ENCODE peak calls at places on chromosomes 3 and 15, in eight cellular contexts. N is CD8-positive, alpha-beta T cell; H is astrocyte of the spinal cord; E is IMR-90; A is fibroblast of the aortic adventitia; C is WTC11; V is endothelial cell of umbilical vein; M is ovary. I is an unnamed sample.

GRCh38 chr15:78207110-78207458 is 27.3 kb downstream of the ACSBG1 start:
- DNase-seq in N (no peak), H (no peak), E (no peak), A (no peak), C (no peak), V (no peak), M (no peak), I (no peak)

GRCh38 chr3:124059580-124059979 is 67.7 kb upstream of the ROPN1 start:
- DNase-seq in N (no peak), H (no peak), E (peak), A (peak), C (no peak), V (no peak), M (no peak), I (peak)

GRCh38 chr3:170517251-170517945 is 68.5 kb downstream of the SLC7A14 start:
- DNase-seq in N (no peak), H (no peak), E (no peak), A (no peak), C (no peak), V (no peak), M (no peak), I (no peak)

GRCh38 chr3:194879126-194879887 is 193.6 kb downstream of the FAM43A start:
- DNase-seq in N (no peak), H (no peak), E (no peak), A (no peak), C (no peak), V (peak), M (no peak), I (no peak)

GRCh38 chr3:120524171-120524923 is 71.8 kb upstream of the NDUFB4 start:
- DNase-seq in N (no peak), H (peak), E (peak), A (peak), C (no peak), V (peak), M (no peak), I (peak)

GRCh38 chr15:57591822-57592367 is at the start of gene MYZAP:
- DNase-seq in N (no peak), H (no peak), E (no peak), A (no peak), C (peak), V (peak), M (peak), I (peak)

GRCh38 chr3:13166243-13167063 is 93.2 kb upstream of the IQSEC1 start:
- DNase-seq in N (no peak), H (no peak), E (no peak), A (no peak), C (no peak), V (no peak), M (no peak), I (no peak)

GRCh38 chr15:41276821-41277220 is 45.8 kb downstream of the CHP1 start:
- DNase-seq in N (no peak), H (no peak), E (no peak), A (no peak), C (no peak), V (no peak), M (no peak), I (no peak)

GRCh38 chr3:58214484-58215316 is 3.9 kb upstream of the DNASE1L3 start:
- DNase-seq in N (no peak), H (no peak), E (peak), A (no peak), C (peak), V (no peak), M (no peak), I (no peak)

GRCh38 chr3:69747511-69748248 is 8.4 kb downstream of the MITF start:
- DNase-seq in N (no peak), H (no peak), E (peak), A (no peak), C (no peak), V (no peak), M (no peak), I (no peak)

GRCh38 chr3:169227911-169228310 is 435.6 kb downstream of the MECOM start:
- DNase-seq in N (no peak), H (peak), E (peak), A (peak), C (no peak), V (peak), M (no peak), I (peak)

GRCh38 chr3:160754371-160754854 is 1.6 kb upstream of the PPM1L start:
- DNase-seq in N (no peak), H (peak), E (peak), A (peak), C (peak), V (peak), M (peak), I (peak)

GRCh38 chr15:64845183-64845611 is 3.5 kb downstream of the PLEKHO2 start:
- DNase-seq in N (no peak), H (no peak), E (no peak), A (peak), C (no peak), V (peak), M (peak), I (no peak)

GRCh38 chr15:50940506-50940905 is 32.0 kb downstream of the AP4E1 start:
- DNase-seq in N (no peak), H (peak), E (peak), A (peak), C (no peak), V (peak), M (no peak), I (peak)

GRCh38 chr3:73188707-73189106 is 127.2 kb downstream of the EBLN2 start:
- DNase-seq in N (no peak), H (no peak), E (no peak), A (no peak), C (no peak), V (no peak), M (no peak), I (no peak)

DNA sequence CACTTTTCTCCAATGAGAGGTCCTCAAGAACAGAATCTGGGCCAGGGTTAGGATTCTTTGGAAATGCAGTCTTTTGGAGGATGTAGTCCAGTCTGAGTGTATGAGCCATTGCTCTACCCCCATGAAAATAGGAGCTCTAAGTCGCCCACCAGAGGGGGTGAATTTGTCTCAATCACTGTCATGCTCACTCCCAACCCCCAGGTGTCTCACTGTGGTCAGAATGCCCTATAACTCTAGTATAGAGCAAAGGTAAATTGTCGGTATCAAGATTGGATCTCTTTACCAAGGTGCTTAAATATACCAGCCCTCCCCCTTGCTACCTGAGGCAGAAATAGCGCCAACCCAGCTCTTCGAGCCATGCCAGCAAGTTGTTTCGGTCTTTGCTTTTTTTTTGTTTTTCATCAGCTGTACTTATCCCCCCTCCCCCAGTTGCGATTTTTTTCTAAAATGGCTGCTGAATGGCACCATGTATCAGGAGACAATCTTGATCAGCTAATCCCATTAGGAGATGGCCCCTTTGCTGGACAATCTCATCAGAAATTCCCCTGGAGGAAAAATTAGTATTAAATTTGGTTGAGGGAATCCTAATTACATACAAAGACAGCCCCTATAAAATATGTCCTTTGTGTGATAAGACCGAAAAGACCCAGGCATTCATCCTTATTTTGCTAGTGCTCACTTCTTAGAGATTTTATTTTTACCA is 130.7 kb downstream of the EBLN2 start:
- DNase-seq in N (no peak), H (no peak), E (no peak), A (no peak), C (peak), V (no peak), M (no peak), I (no peak)
- TF ChIP-seq CTCF in N (no peak), H (no peak), E (peak), A (peak), C (peak), V (no peak), M (no peak), I (no peak)

DNA sequence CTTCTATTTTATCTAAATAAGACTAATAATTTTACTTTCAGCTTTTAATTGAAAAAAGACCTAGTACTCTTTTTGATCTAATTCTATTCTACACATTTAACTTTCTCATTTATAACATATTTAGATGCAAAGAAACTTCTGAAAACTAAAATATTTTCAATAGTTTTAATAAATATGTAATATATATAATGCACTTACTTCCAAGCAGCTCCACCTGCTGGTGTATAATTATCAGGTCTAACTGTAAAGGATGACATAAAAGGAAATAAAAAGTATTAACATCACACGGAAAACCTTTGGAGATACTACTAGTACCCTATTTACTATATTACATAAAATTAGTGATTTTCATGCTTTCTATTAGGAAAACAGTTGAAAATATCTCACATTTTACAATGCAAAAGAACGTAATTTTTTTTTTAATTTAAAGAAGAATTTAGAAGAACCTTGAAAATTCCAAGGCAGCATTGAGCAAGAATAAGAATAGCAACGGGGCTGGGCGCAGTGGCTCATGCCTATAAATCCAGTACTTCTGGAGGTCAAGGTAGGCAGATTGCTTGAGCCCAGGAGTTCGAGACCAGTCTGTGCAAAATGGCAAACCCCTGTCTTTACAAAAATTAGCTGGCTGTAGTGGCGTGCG is 10.2 kb downstream of the PLSCR5 start:
- DNase-seq in N (no peak), H (peak), E (peak), A (peak), C (no peak), V (peak), M (no peak), I (peak)
- TF ChIP-seq CTCF in N (peak), H (peak), E (peak), A (peak), C (peak), V (peak), M (no peak), I (peak)

GRCh38 chr15:73964736-73965093 is 27.4 kb downstream of the STOML1 start:
- DNase-seq in N (peak), H (peak), E (peak), A (peak), C (peak), V (peak), M (peak), I (peak)

GRCh38 chr15:73965730-73966103 is 26.4 kb downstream of the STOML1 start:
- DNase-seq in N (no peak), H (peak), E (peak), A (no peak), C (no peak), V (no peak), M (no peak), I (peak)

GRCh38 chr15:73969151-73969759 is 22.8 kb downstream of the STOML1 start:
- DNase-seq in N (no peak), H (no peak), E (no peak), A (no peak), C (no peak), V (no peak), M (no peak), I (no peak)

GRCh38 chr15:73965094-73965729 is 26.9 kb downstream of the STOML1 start:
- DNase-seq in N (no peak), H (no peak), E (no peak), A (no peak), C (peak), V (no peak), M (no peak), I (no peak)

DNA sequence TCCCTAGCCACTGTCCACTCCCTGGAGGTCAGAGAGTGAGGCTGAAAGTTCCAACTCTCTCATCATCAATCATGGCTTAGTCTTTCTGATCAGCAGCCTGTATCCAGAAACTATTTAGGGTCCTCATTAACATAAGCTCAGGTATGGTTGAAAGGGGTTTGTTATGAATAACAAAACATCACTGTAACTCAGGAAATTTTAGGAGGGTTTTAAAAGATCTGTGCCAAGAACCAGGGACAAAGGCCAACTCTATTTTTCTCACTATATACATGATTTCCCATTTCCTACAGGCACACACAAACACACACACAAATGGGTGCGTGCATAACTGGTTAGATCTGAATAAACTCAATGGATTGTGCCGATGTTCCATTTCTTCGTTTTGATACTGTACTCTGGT is 23.6 kb downstream of the STOML1 start:
- DNase-seq in N (no peak), H (no peak), E (no peak), A (no peak), C (no peak), V (no peak), M (no peak), I (no peak)
- TF ChIP-seq CTCF in N (no peak), H (no peak), E (no peak), A (no peak), C (no peak), V (no peak), M (no peak), I (no peak)

DNA sequence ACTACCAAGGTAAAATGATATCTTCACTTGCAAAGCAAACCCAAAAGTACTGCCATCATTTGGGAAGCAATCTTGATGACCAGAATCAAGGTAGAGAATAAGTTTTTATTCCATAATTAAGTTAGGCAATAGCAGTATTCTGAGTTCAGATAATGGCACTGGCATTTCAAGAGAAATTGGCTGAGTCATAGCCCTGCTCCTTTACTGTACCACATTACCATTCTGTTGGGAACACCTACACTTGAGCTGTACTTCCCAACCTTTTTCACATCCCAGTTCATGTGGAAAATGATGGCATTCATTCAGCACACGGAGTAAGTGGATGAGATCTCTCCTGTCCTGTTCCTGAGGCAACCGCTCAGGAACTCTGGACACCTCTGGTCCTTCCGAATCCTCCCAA is 311.6 kb upstream of the TPRG1 start:
- DNase-seq in N (no peak), H (peak), E (peak), A (peak), C (no peak), V (no peak), M (no peak), I (peak)
- TF ChIP-seq CTCF in N (no peak), H (no peak), E (no peak), A (no peak), C (no peak), V (no peak), M (no peak), I (no peak)

GRCh38 chr3:146813496-146813895 is 208.3 kb upstream of the PLSCR5 start:
- DNase-seq in N (no peak), H (peak), E (no peak), A (peak), C (no peak), V (no peak), M (no peak), I (peak)

GRCh38 chr3:146814601-146815315 is 209.6 kb upstream of the PLSCR5 start:
- DNase-seq in N (no peak), H (peak), E (peak), A (peak), C (no peak), V (no peak), M (no peak), I (peak)

GRCh38 chr3:146818301-146818700 is 213.2 kb upstream of the PLSCR5 start:
- DNase-seq in N (no peak), H (no peak), E (no peak), A (no peak), C (no peak), V (no peak), M (no peak), I (no peak)

GRCh38 chr3:146818866-146819265 is 213.7 kb upstream of the PLSCR5 start:
- DNase-seq in N (no peak), H (no peak), E (no peak), A (no peak), C (no peak), V (no peak), M (no peak), I (no peak)

GRCh38 chr3:146817705-146818104 is 212.6 kb upstream of the PLSCR5 start:
- DNase-seq in N (no peak), H (peak), E (peak), A (peak), C (no peak), V (peak), M (no peak), I (peak)
- TF ChIP-seq CTCF in N (no peak), H (peak), E (peak), A (peak), C (no peak), V (no peak), M (no peak), I (peak)

GRCh38 chr15:89494941-89495637 is 1.3 kb downstream of the RHCG start:
- DNase-seq in N (no peak), H (no peak), E (no peak), A (peak), C (peak), V (no peak), M (no peak), I (no peak)

GRCh38 chr15:89495638-89496145 is 691 bp downstream of the RHCG start:
- DNase-seq in N (no peak), H (no peak), E (no peak), A (no peak), C (no peak), V (no peak), M (no peak), I (no peak)

GRCh38 chr15:89498574-89498906 is 2.2 kb upstream of the RHCG start:
- DNase-seq in N (no peak), H (no peak), E (no peak), A (no peak), C (no peak), V (no peak), M (no peak), I (no peak)

GRCh38 chr15:89494006-89494405 is 2.4 kb downstream of the RHCG start:
- DNase-seq in N (no peak), H (no peak), E (no peak), A (no peak), C (no peak), V (no peak), M (peak), I (no peak)

DNA sequence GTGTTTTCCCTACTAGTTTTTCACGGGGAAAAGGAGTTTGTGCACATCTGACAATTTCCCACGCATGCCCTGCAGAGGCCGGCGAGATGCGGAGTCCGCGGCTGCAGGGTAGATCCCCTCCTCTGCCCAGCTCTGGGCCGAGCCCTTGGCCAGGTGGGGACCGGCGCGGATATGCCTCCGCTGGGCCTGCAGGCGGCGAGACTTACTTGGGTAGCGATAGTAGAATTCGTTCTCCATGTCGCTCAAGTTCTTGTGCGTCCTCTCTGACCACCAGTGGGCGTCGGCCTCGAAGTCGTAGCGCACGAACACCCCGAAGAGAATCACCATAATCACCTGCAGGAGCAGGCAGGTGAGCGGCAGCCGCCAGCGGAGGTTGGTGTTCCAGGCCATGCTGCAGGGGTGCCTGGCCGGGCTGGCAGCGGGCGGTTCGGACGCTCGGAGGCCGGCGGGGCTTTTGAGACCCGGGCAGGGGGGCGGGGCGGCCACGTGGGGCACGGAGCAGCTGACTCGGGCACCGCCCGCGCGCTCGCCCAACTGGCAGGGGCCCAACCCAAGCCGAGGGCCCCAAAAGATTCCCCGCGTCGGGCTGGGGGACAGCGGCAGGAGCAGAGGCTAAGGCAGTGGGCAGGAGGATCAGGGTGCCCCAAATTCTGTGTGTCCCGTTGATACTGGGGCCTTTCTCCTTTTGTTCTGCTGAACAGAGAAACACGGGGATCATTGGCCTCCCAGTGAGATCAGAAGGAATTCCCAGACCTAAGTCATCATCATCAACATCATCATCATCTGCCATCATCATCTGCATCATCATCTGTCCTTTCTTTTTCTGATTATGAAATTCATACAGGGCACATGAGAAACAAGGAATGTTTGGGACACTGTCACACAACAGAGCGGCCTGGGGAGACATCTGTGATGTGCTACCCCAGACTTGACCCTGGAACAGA is at the start of gene RHCG:
- DNase-seq in N (no peak), H (no peak), E (peak), A (peak), C (peak), V (peak), M (no peak), I (peak)
- TF ChIP-seq CTCF in N (no peak), H (peak), E (peak), A (peak), C (no peak), V (peak), M (no peak), I (peak)

GRCh38 chr15:28191832-28192231 is 92.7 kb upstream of the OCA2 start:
- DNase-seq in N (no peak), H (peak), E (peak), A (peak), C (peak), V (no peak), M (peak), I (peak)
- TF ChIP-seq CTCF in N (no peak), H (peak), E (peak), A (peak), C (no peak), V (no peak), M (peak), I (peak)

GRCh38 chr15:46502668-46503067 is 867.8 kb downstream of the SQOR start:
- DNase-seq in N (no peak), H (no peak), E (no peak), A (no peak), C (no peak), V (peak), M (no peak), I (no peak)
- TF ChIP-seq CTCF in N (no peak), H (no peak), E (no peak), A (no peak), C (peak), V (no peak), M (no peak), I (peak)

GRCh38 chr3:136249091-136249490 is 1.0 kb upstream of the PCCB start:
- DNase-seq in N (no peak), H (no peak), E (no peak), A (no peak), C (no peak), V (no peak), M (no peak), I (no peak)

GRCh38 chr3:136249593-136250225 is 431 bp upstream of the PCCB start:
- DNase-seq in N (no peak), H (no peak), E (no peak), A (no peak), C (no peak), V (no peak), M (no peak), I (no peak)

GRCh38 chr3:136251511-136251910 is 1.4 kb downstream of the PCCB start:
- DNase-seq in N (no peak), H (no peak), E (no peak), A (peak), C (no peak), V (no peak), M (peak), I (no peak)

GRCh38 chr3:136250226-136250861 is at the start of gene PCCB:
- DNase-seq in N (peak), H (peak), E (peak), A (peak), C (peak), V (peak), M (peak), I (peak)

GRCh38 chr3:136250862-136251460 is 821 bp downstream of the PCCB start:
- DNase-seq in N (peak), H (peak), E (peak), A (peak), C (peak), V (peak), M (peak), I (peak)
- TF ChIP-seq CTCF in N (no peak), H (peak), E (peak), A (peak), C (no peak), V (no peak), M (no peak), I (peak)